ENCODE peak calls at places on chromosomes 2 and 18, in ten cellular contexts. C is activated effector memory CD4-positive, alpha-beta T cell treated with Interleukin-2 at 50 U/mL for 16 hours; P is anterior cingulate cortex; H is stimulated activated CD4-positive, alpha-beta T cell treated with anti-CD3 and anti-CD28 coated beads, Interleukin-12 subunit alpha, Interleukin-12 subunit beta, amount 100 ng/mL, for 4 hours; Z is CD8-positive, alpha-beta T cell; X is AG04450; T is RKO; R is skeletal muscle cell; S is GM13977; V is frontal cortex. J is an unnamed sample.
A peak's percentile ranks its signal among the peaks of the same experiment; 100 is the strongest.

GRCh38 chr2:137873860-137874259 is 90.4 kb upstream of the HNMT start:
- DNase-seq in C (no peak), P (no peak), H (no peak), Z (no peak), X (no peak), T (no peak), R (no peak), S (no peak), V (no peak), J (no peak)

GRCh38 chr2:191014653-191015020 is 666 bp upstream of the STAT1 start:
- DNase-seq in C (no peak), P (no peak), H (no peak), Z (no peak), X (no peak), T (no peak), R (no peak), S (no peak), V (no peak), J (no peak)

GRCh38 chr2:232951891-232952290 is 61.2 kb downstream of the NGEF start:
- DNase-seq in C (no peak), P (no peak), H (no peak), Z (no peak), X (no peak), T (peak; percentile 33), R (no peak), S (no peak), V (no peak), J (no peak)

GRCh38 chr18:41378628-41379027 is 576.4 kb upstream of the PIK3C3 start:
- DNase-seq in C (no peak), P (no peak), H (no peak), Z (no peak), X (peak; percentile 44), T (peak; percentile 14), R (no peak), S (no peak), V (no peak), J (no peak)

GRCh38 chr2:175478369-175478768 is 296.9 kb upstream of the ATP5MC3 start:
- DNase-seq in C (no peak), P (no peak), H (no peak), Z (no peak), X (no peak), T (peak; percentile 45), R (no peak), S (no peak), V (no peak), J (no peak)

GRCh38 chr2:3601561-3602271 is 6.8 kb downstream of the COLEC11 start:
- DNase-seq in C (no peak), P (no peak), H (no peak), Z (peak; percentile 32), X (no peak), T (no peak), R (no peak), S (no peak), V (no peak), J (no peak)

GRCh38 chr2:9110893-9111569 is 95.6 kb upstream of the ASAP2 start:
- DNase-seq in C (no peak), P (no peak), H (no peak), Z (no peak), X (no peak), T (peak; percentile 16), R (no peak), S (no peak), V (no peak), J (no peak)

GRCh38 chr18:73979742-73980141 is 167.9 kb downstream of the FBXO15 start:
- DNase-seq in C (no peak), P (no peak), H (no peak), Z (no peak), X (peak; percentile 45), T (peak; percentile 9), R (no peak), S (no peak), V (no peak), J (peak; percentile 34)

GRCh38 chr2:33136056-33136455 is 189.3 kb downstream of the LTBP1 start:
- DNase-seq in C (no peak), P (no peak), H (no peak), Z (no peak), X (no peak), T (no peak), R (no peak), S (no peak), V (no peak), J (no peak)

GRCh38 chr2:217418090-217418489 is 558.2 kb upstream of the TNP1 start:
- DNase-seq in C (no peak), P (no peak), H (no peak), Z (no peak), X (peak; percentile 44), T (no peak), R (no peak), S (no peak), V (no peak), J (peak; percentile 68)

GRCh38 chr2:39625927-39626270 is 39.8 kb upstream of the TMEM178A start:
- DNase-seq in C (no peak), P (no peak), H (no peak), Z (no peak), X (no peak), T (no peak), R (no peak), S (no peak), V (no peak), J (no peak)

GRCh38 chr2:231181848-231182247 is 16.6 kb upstream of the ARMC9 start:
- DNase-seq in C (no peak), P (no peak), H (no peak), Z (no peak), X (no peak), T (peak; percentile 20), R (no peak), S (peak; percentile 53), V (peak; percentile 53), J (no peak)

GRCh38 chr18:6884944-6885343 is 155.4 kb downstream of the ARHGAP28 start:
- DNase-seq in C (no peak), P (no peak), H (no peak), Z (no peak), X (no peak), T (no peak), R (no peak), S (no peak), V (no peak), J (no peak)

GRCh38 chr2:215498411-215498810 is 62.5 kb upstream of the FN1 start:
- DNase-seq in C (no peak), P (no peak), H (no peak), Z (no peak), X (no peak), T (no peak), R (no peak), S (no peak), V (no peak), J (no peak)

GRCh38 chr2:158893057-158893456 is 75.4 kb upstream of the TANC1 start:
- DNase-seq in C (no peak), P (peak; percentile 7), H (no peak), Z (no peak), X (peak; percentile 38), T (no peak), R (no peak), S (no peak), V (peak; percentile 12), J (no peak)

GRCh38 chr18:61637905-61638304 is 254.9 kb downstream of the RNF152 start:
- DNase-seq in C (no peak), P (no peak), H (no peak), Z (no peak), X (no peak), T (no peak), R (no peak), S (no peak), V (no peak), J (no peak)

GRCh38 chr2:241286348-241287090 is 29.0 kb downstream of the HDLBP start:
- DNase-seq in C (no peak), P (no peak), H (no peak), Z (no peak), X (no peak), T (no peak), R (no peak), S (no peak), V (no peak), J (no peak)

GRCh38 chr2:29573602-29574001 is 347.8 kb downstream of the ALK start:
- DNase-seq in C (no peak), P (no peak), H (no peak), Z (no peak), X (no peak), T (no peak), R (no peak), S (no peak), V (no peak), J (no peak)

GRCh38 chr2:236169741-236170654 is 1.8 kb upstream of the GBX2 start:
- DNase-seq in C (no peak), P (no peak), H (no peak), Z (no peak), X (no peak), T (no peak), R (no peak), S (peak; percentile 38), V (no peak), J (no peak)

GRCh38 chr2:9310827-9311226 is 104.2 kb downstream of the ASAP2 start:
- DNase-seq in C (no peak), P (no peak), H (no peak), Z (no peak), X (no peak), T (no peak), R (no peak), S (no peak), V (no peak), J (no peak)

GRCh38 chr18:10131783-10132381 is 218.1 kb downstream of the VAPA start:
- DNase-seq in C (no peak), P (no peak), H (no peak), Z (no peak), X (no peak), T (no peak), R (no peak), S (no peak), V (peak; percentile 71), J (no peak)

GRCh38 chr2:16546128-16546754 is 119.4 kb downstream of the CYRIA start:
- DNase-seq in C (no peak), P (no peak), H (no peak), Z (no peak), X (no peak), T (peak; percentile 67), R (no peak), S (no peak), V (no peak), J (no peak)

GRCh38 chr2:118269408-118270051 is 181.3 kb downstream of the INSIG2 start:
- DNase-seq in C (no peak), P (no peak), H (no peak), Z (no peak), X (no peak), T (peak; percentile 11), R (no peak), S (no peak), V (no peak), J (no peak)